ENCODE peak calls at places on chromosomes 1 and 21, in five cellular contexts. One of them, this sample, is unnamed.

GRCh38 chr1:152941037-152941700 is 5.8 kb upstream of the SPRR5 start:
- DNase-seq in GM20000: no peak
- DNase-seq in RWPE2: peak; percentile 75
- DNase-seq in endothelial cell: no peak
- DNase-seq in heart right ventricle: no peak
- DNase-seq in this sample: no peak

GRCh38 chr1:3799976-3800685 is 3.8 kb upstream of the LRRC47 start:
- DNase-seq in GM20000: no peak
- DNase-seq in RWPE2: no peak
- DNase-seq in endothelial cell: no peak
- DNase-seq in heart right ventricle: no peak
- DNase-seq in this sample: no peak

GRCh38 chr1:40273547-40274166 is 15.6 kb downstream of the ZMPSTE24 start:
- DNase-seq in GM20000: no peak
- DNase-seq in RWPE2: no peak
- DNase-seq in endothelial cell: no peak
- DNase-seq in heart right ventricle: no peak
- DNase-seq in this sample: no peak

GRCh38 chr1:151134396-151134795 is 12.0 kb downstream of the SEMA6C start:
- DNase-seq in GM20000: no peak
- DNase-seq in RWPE2: no peak
- DNase-seq in endothelial cell: no peak
- DNase-seq in heart right ventricle: no peak
- DNase-seq in this sample: no peak

GRCh38 chr1:167762061-167762746 is 40.4 kb downstream of the MPZL1 start:
- DNase-seq in GM20000: no peak
- DNase-seq in RWPE2: no peak
- DNase-seq in endothelial cell: no peak
- DNase-seq in heart right ventricle: no peak
- DNase-seq in this sample: no peak

GRCh38 chr1:97340951-97341350 is 579.9 kb downstream of the DPYD start:
- DNase-seq in GM20000: no peak
- DNase-seq in RWPE2: no peak
- DNase-seq in endothelial cell: no peak
- DNase-seq in heart right ventricle: no peak
- DNase-seq in this sample: no peak

GRCh38 chr1:246302251-246302625 is 204.8 kb downstream of the SMYD3 start:
- DNase-seq in GM20000: no peak
- DNase-seq in RWPE2: no peak
- DNase-seq in endothelial cell: no peak
- DNase-seq in heart right ventricle: no peak
- DNase-seq in this sample: no peak

GRCh38 chr1:183881387-183882084 is 76.6 kb downstream of the RGL1 start:
- DNase-seq in GM20000: no peak
- DNase-seq in RWPE2: peak; percentile 75
- DNase-seq in endothelial cell: peak; percentile 15
- DNase-seq in heart right ventricle: peak; percentile 46
- DNase-seq in this sample: peak; percentile 89

GRCh38 chr21:44666401-44667320 is at the start of gene KRTAP12-2:
- DNase-seq in GM20000: no peak
- DNase-seq in RWPE2: no peak
- DNase-seq in endothelial cell: no peak
- DNase-seq in heart right ventricle: peak; percentile 35
- DNase-seq in this sample: peak; percentile 13

GRCh38 chr21:42564561-42564971 is 50.9 kb downstream of the SLC37A1 start:
- DNase-seq in GM20000: no peak
- DNase-seq in RWPE2: no peak
- DNase-seq in endothelial cell: no peak
- DNase-seq in heart right ventricle: no peak
- DNase-seq in this sample: no peak
- TF ChIP-seq CTCF in GM20000: no peak
- TF ChIP-seq CTCF in RWPE2: no peak
- TF ChIP-seq CTCF in endothelial cell: no peak
- TF ChIP-seq CTCF in heart right ventricle: no peak
- TF ChIP-seq CTCF in this sample: no peak

GRCh38 chr1:182841368-182841988 is 2.3 kb downstream of the DHX9 start:
- DNase-seq in GM20000: peak; percentile 31
- DNase-seq in RWPE2: no peak
- DNase-seq in endothelial cell: no peak
- DNase-seq in heart right ventricle: no peak
- DNase-seq in this sample: no peak

GRCh38 chr1:182835811-182836210 is 3.3 kb upstream of the DHX9 start:
- DNase-seq in GM20000: no peak
- DNase-seq in RWPE2: no peak
- DNase-seq in endothelial cell: no peak
- DNase-seq in heart right ventricle: no peak
- DNase-seq in this sample: no peak

GRCh38 chr1:182842265-182842664 is 3.1 kb downstream of the DHX9 start:
- DNase-seq in GM20000: no peak
- DNase-seq in RWPE2: no peak
- DNase-seq in endothelial cell: no peak
- DNase-seq in heart right ventricle: no peak
- DNase-seq in this sample: no peak

GRCh38 chr1:182845379-182845778 is 6.2 kb downstream of the DHX9 start:
- DNase-seq in GM20000: no peak
- DNase-seq in RWPE2: no peak
- DNase-seq in endothelial cell: no peak
- DNase-seq in heart right ventricle: no peak
- DNase-seq in this sample: no peak

GRCh38 chr1:182839209-182840065 is at the start of gene DHX9:
- DNase-seq in GM20000: peak; percentile 98
- DNase-seq in RWPE2: peak; percentile 90
- DNase-seq in endothelial cell: peak; percentile 97
- DNase-seq in heart right ventricle: peak; percentile 96
- DNase-seq in this sample: peak; percentile 99
- TF ChIP-seq CTCF in GM20000: no peak
- TF ChIP-seq CTCF in RWPE2: peak; percentile 23
- TF ChIP-seq CTCF in endothelial cell: no peak
- TF ChIP-seq CTCF in heart right ventricle: peak; percentile 31
- TF ChIP-seq CTCF in this sample: no peak

GRCh38 chr1:197615693-197616011 is 159.6 kb downstream of the DENND1B start:
- DNase-seq in GM20000: no peak
- DNase-seq in RWPE2: no peak
- DNase-seq in endothelial cell: no peak
- DNase-seq in heart right ventricle: no peak
- DNase-seq in this sample: no peak
- TF ChIP-seq CTCF in GM20000: no peak
- TF ChIP-seq CTCF in RWPE2: no peak
- TF ChIP-seq CTCF in endothelial cell: no peak
- TF ChIP-seq CTCF in heart right ventricle: no peak
- TF ChIP-seq CTCF in this sample: no peak

GRCh38 chr1:15408890-15409399 is 743 bp upstream of the EFHD2 start:
- DNase-seq in GM20000: no peak
- DNase-seq in RWPE2: no peak
- DNase-seq in endothelial cell: no peak
- DNase-seq in heart right ventricle: no peak
- DNase-seq in this sample: no peak

GRCh38 chr1:15407579-15407978 is 2.1 kb upstream of the EFHD2 start:
- DNase-seq in GM20000: no peak
- DNase-seq in RWPE2: no peak
- DNase-seq in endothelial cell: no peak
- DNase-seq in heart right ventricle: no peak
- DNase-seq in this sample: no peak

GRCh38 chr1:15410223-15410883 is 665 bp downstream of the EFHD2 start:
- DNase-seq in GM20000: no peak
- DNase-seq in RWPE2: no peak
- DNase-seq in endothelial cell: no peak
- DNase-seq in heart right ventricle: peak; percentile 27
- DNase-seq in this sample: no peak

GRCh38 chr1:15410884-15411245 is 1.2 kb downstream of the EFHD2 start:
- DNase-seq in GM20000: no peak
- DNase-seq in RWPE2: no peak
- DNase-seq in endothelial cell: no peak
- DNase-seq in heart right ventricle: no peak
- DNase-seq in this sample: no peak

DNA sequence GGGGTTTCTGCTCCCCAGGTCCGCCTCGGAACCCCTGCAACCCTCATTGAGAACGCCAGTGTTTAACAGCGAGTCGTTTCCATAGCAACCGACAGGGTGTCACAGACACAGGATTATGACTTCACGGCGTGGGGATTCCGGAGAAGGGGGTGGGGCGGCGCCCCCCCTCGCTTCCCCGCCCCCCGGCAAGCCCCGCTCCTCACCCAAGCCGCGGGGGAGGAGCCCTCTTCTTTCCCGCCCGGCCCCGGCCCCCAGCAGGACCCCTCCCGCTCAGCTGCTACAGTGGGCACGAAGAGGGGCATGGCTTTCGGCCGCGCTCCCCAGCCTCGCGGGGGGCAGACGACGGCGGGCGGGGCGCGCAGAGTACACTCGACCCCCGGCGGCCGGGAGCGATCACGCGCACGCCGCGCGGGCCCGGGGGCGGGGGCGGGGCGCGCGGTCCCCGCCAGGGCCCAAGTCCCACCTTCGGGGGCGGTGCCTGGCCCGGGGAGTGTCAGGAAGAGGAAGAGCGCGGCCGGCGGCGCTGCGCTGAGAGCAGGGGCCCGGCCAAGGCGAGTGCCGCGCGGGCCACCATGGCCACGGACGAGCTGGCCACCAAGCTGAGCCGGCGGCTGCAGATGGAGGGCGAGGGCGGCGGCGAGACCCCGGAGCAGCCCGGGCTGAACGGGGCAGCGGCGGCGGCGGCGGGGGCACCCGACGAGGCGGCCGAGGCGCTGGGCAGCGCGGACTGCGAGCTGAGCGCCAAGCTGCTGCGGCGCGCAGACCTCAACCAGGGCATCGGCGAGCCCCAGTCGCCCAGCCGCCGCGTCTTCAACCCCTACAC is at the start of gene EFHD2:
- DNase-seq in GM20000: peak; percentile 97
- DNase-seq in RWPE2: peak; percentile 77
- DNase-seq in endothelial cell: peak; percentile 75
- DNase-seq in heart right ventricle: peak; percentile 85
- DNase-seq in this sample: peak; percentile 66
- TF ChIP-seq CTCF in GM20000: no peak
- TF ChIP-seq CTCF in RWPE2: no peak
- TF ChIP-seq CTCF in endothelial cell: no peak
- TF ChIP-seq CTCF in heart right ventricle: no peak
- TF ChIP-seq CTCF in this sample: no peak

GRCh38 chr21:40386301-40386911 is 460.6 kb downstream of the DSCAM start:
- DNase-seq in GM20000: no peak
- DNase-seq in RWPE2: peak; percentile 51
- DNase-seq in endothelial cell: peak; percentile 13
- DNase-seq in heart right ventricle: peak; percentile 58
- DNase-seq in this sample: peak; percentile 43
- TF ChIP-seq CTCF in GM20000: peak; percentile 17
- TF ChIP-seq CTCF in RWPE2: peak; percentile 81
- TF ChIP-seq CTCF in endothelial cell: peak; percentile 59
- TF ChIP-seq CTCF in heart right ventricle: peak; percentile 86
- TF ChIP-seq CTCF in this sample: peak; percentile 91

DNA sequence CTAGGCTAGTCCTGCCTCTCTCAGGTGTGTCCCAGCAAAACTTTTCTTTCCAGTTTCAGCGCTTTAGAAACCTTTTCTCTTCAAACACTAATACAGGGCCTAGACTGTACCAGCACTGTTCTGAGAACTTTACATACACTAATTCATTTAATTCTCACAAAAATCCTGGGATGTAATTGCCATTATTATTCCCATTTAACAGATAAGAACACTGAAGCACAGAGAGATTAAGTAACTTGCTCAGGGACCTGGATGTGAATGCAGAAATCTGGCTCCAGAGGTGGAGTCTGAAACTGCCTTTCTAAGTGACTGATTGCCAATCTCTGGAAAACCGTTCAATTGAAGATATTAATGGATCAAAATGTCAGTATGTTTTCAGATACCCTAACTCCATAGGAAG is 849 bp upstream of the UCK2 start:
- DNase-seq in GM20000: no peak
- DNase-seq in RWPE2: no peak
- DNase-seq in endothelial cell: no peak
- DNase-seq in heart right ventricle: no peak
- DNase-seq in this sample: no peak
- TF ChIP-seq CTCF in GM20000: no peak
- TF ChIP-seq CTCF in RWPE2: no peak
- TF ChIP-seq CTCF in endothelial cell: no peak
- TF ChIP-seq CTCF in heart right ventricle: no peak
- TF ChIP-seq CTCF in this sample: no peak

DNA sequence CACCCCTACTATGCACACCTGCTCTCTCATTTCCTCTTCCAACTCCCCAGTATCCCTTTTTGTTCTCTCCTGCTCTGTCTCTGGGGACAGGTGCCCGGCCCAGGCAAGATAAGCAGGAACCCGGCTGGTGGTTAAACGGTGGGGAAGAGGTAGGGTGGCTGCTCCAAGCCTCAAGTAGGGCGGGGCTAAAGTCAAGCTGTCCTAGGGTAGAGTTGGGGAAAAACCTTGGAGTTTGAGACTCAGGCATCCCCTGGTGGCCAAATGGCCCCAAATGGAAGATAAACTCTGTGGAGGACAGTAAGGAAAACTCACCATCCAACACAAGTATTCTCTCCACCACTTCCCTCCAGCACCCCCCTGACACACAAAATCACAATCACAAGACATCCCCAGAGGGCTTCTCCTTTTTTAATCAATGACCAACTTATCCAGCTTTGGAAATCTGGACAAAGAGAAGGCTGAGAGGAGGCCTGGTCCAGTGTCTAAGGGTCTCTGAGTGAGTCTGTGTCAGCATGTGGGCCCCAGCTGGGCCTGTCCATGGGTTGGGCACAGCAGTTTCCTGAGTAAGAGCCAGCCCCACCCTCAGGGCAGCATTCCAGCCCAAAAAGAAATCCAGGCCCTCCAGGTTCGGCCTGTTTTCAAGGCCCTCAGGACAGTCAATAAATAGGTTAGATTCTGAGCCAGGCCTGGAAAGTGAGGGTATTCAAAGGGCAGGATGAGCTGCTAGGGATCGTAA is 9.8 kb downstream of the POMGNT1 start:
- DNase-seq in GM20000: no peak
- DNase-seq in RWPE2: no peak
- DNase-seq in endothelial cell: no peak
- DNase-seq in heart right ventricle: no peak
- DNase-seq in this sample: no peak
- TF ChIP-seq CTCF in GM20000: no peak
- TF ChIP-seq CTCF in RWPE2: peak; percentile 21
- TF ChIP-seq CTCF in endothelial cell: no peak
- TF ChIP-seq CTCF in heart right ventricle: no peak
- TF ChIP-seq CTCF in this sample: no peak